ENCODE peak calls at places on chromosomes 16 and 17, in eight cellular contexts. F is HCT116, L is Panc1, S is GM23338, Z is upper lobe of left lung, V is GM12878, O is HepG2, E is K562. Y is an unnamed sample. For H3K4me1, the result is how much of the 10 kb centered on the place peaks cover.

GRCh38 chr17:50221500-50222480 is 20.4 kb upstream of the COL1A1 start:
- ATAC-seq in E (no peak), O (no peak), Z (peak), F (no peak), V (peak), S (no peak), L (no peak), Y (peak)

GRCh38 chr17:35148144-35148543 is 527 bp downstream of the UNC45B start:
- ATAC-seq in L (no peak), O (peak), Z (no peak), S (peak), F (no peak), V (no peak), E (no peak), Y (no peak)

GRCh38 chr17:76191891-76192290 is 48.4 kb downstream of the RNF157 start:
- ATAC-seq in O (no peak), L (no peak), Z (no peak), F (no peak), V (peak), S (no peak), E (no peak), Y (no peak)

GRCh38 chr17:64778367-64779290 is 116.5 kb upstream of the SMURF2 start:
- ATAC-seq in Z (no peak), S (peak), E (no peak), V (no peak), O (no peak), F (no peak), L (no peak), Y (no peak)

GRCh38 chr17:2016494-2016893 is 8.6 kb downstream of the RTN4RL1 start:
- ATAC-seq in Z (no peak), E (no peak), V (no peak), S (no peak), F (no peak), L (no peak), O (no peak), Y (no peak)

GRCh38 chr17:58390884-58391283 is 26.4 kb downstream of the RNF43 start:
- ATAC-seq in V (no peak), F (peak), E (no peak), S (no peak), Z (no peak), L (peak), O (peak), Y (no peak)

GRCh38 chr16:56729351-56729735 is 586 bp upstream of the NUP93 start:
- ATAC-seq in E (peak), S (no peak), Z (no peak), V (no peak), O (peak), L (peak), F (no peak), Y (peak)

GRCh38 chr16:30473231-30474061 is 904 bp downstream of the ITGAL start:
- ATAC-seq in F (no peak), L (peak), E (no peak), V (peak), S (peak), O (peak), Z (peak), Y (no peak)

GRCh38 chr17:27247071-27247957 is 46.6 kb upstream of the WSB1 start:
- ATAC-seq in F (no peak), Z (peak), E (no peak), O (peak), V (no peak), S (no peak), L (peak), Y (peak)

GRCh38 chr16:79469999-79470398 is 130.5 kb downstream of the MAF start:
- ATAC-seq in F (no peak), S (no peak), O (no peak), E (no peak), V (no peak), L (no peak), Z (peak), Y (peak)

GRCh38 chr16:79037429-79038373 is 562.8 kb downstream of the MAF start:
- ATAC-seq in F (no peak), V (no peak), Z (no peak), L (no peak), E (no peak), S (no peak), O (peak), Y (no peak)

GRCh38 chr17:49249292-49249794 is 18.8 kb upstream of the PHOSPHO1 start:
- ATAC-seq in L (peak), V (peak), O (no peak), E (peak), F (peak), S (no peak), Z (no peak), Y (no peak)

GRCh38 chr16:1637526-1637925 is 25.4 kb downstream of the CRAMP1 start:
- ATAC-seq in E (no peak), V (no peak), L (no peak), O (no peak), S (no peak), F (no peak), Z (no peak), Y (no peak)

GRCh38 chr16:54336805-54337204 is 50.2 kb upstream of the IRX3 start:
- ATAC-seq in F (no peak), V (no peak), S (no peak), L (no peak), Z (no peak), E (no peak), O (no peak), Y (no peak)

GRCh38 chr16:82226327-82226726 is 56.3 kb upstream of the MPHOSPH6 start:
- ATAC-seq in F (no peak), O (no peak), V (no peak), E (no peak), Z (no peak), L (no peak), S (no peak), Y (no peak)

GRCh38 chr16:4936991-4937781 is at the start of gene PPL:
- ATAC-seq in L (peak), O (peak), S (peak), Z (peak), E (peak), V (peak), F (peak), Y (peak)

GRCh38 chr17:58312824-58313223 is 15.8 kb downstream of the TSPOAP1 start:
- ATAC-seq in L (no peak), F (no peak), E (no peak), O (no peak), Z (no peak), V (no peak), S (no peak), Y (no peak)

GRCh38 chr16:88060524-88061219 is 109.4 kb downstream of the BANP start:
- ATAC-seq in E (peak), Z (no peak), S (no peak), F (peak), V (no peak), O (no peak), L (no peak), Y (no peak)
- TF ChIP-seq CTCF in E (peak), Z (no peak), S (peak), F (no peak), V (no peak), O (peak), L (peak), Y (no peak)

GRCh38 chr17:81101614-81102306 is 63.5 kb upstream of the PVALEF start:
- ATAC-seq in E (peak), Z (peak), L (peak), F (peak), O (peak), V (peak), S (peak), Y (peak)
- TF ChIP-seq POLR2AphosphoS5 in E (no peak), Z (peak), L (peak), F (peak), O (no peak), V (no peak), S (no peak), Y (no peak)

GRCh38 chr17:78337244-78338109 is 22.4 kb downstream of the SOCS3 start:
- ATAC-seq in L (no peak), S (no peak), O (no peak), F (no peak), V (peak), Z (peak), E (no peak), Y (no peak)
- H3K4me1 ChIP-seq in L (half or more), S (under half), O (under half), F (half or more), V (half or more), Z (under half), E (under half), Y (under half)

GRCh38 chr17:39975801-39976200 is 4.8 kb upstream of the PSMD3 start:
- ATAC-seq in E (no peak), V (no peak), Z (no peak), O (no peak), S (no peak), L (no peak), F (no peak), Y (no peak)

GRCh38 chr17:39972271-39972670 is 8.3 kb upstream of the PSMD3 start:
- ATAC-seq in V (no peak), F (no peak), S (no peak), O (no peak), L (no peak), E (peak), Z (no peak), Y (peak)

GRCh38 chr17:39973496-39973895 is 7.1 kb upstream of the PSMD3 start:
- ATAC-seq in O (no peak), E (no peak), V (no peak), L (no peak), S (no peak), F (no peak), Z (no peak), Y (no peak)

GRCh38 chr17:39971076-39971603 is 8.3 kb downstream of the GSDMA start:
- ATAC-seq in E (peak), V (no peak), S (no peak), F (no peak), L (no peak), Z (no peak), O (no peak), Y (no peak)

DNA sequence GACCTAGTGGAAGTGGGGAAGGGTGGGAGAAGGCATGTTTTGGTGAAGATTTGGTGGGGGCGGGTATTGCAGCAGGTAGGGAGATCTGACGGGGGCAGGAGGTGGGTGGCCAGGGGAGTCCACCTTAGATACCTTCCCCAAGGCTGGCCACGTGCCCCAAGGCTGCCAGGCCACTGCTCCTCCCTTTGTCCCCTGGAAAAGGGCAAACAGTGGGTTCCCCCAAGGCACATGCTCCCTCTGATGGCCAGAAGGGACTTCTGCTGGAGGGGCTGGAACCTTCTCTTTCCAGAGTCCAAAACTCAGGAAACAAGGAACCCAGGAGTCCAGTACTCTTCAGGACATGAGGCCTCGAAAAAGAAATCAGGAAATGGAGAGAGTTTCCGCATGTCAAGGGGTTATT is 6.2 kb upstream of the PSMD3 start:
- ATAC-seq in V (no peak), E (no peak), F (no peak), Z (no peak), L (no peak), O (peak), S (peak), Y (no peak)
- TF ChIP-seq CTCF in V (no peak), E (no peak), F (no peak), Z (no peak), L (no peak), O (peak), S (peak), Y (no peak)

DNA sequence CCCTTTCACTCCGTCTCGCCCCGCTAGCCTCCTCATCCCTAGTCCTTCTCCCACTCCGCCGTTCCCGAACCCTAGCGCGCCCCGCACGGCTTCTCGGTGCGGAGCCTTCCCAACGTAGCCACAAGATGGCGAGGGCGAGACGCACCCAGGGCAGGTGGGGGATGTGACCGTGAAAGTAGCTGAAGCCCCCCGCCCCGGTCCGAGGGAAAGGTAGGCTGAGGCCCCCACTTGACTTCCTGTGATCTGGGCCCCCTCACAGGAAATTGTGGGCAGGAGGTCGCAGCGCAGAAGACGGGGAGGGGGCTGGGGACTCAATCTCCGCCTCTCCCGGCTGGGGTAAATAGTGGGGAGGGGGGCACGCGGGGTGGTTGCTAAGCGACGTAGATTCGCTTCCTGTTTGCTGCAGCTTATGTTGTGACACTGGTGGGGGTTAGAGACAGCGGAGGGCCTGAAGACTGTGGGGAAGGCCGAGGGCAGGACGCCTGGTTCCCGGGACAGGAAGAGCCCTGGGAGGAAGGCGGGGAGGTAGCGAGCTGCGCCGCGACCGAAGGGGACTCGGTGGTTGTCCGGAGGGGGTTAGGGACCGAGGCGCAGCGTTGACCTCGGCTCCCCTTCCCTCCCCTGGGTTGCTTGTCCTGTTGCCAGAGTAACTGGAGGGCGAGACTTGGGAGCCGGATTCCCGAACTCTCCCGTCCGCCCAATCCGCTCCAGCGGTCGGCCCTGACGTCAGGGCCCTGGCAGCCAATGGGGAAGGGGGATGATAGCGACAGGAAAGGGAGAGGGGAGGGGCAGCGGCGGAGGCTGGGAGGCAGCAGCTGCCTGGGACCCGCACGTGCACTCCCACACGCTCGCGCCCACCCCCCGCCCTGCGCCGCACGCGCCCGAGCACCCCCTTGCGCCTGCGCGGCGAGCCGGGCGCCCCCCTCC is 1.1 kb downstream of the KDM6B start:
- ATAC-seq in Z (peak), V (peak), S (peak), L (peak), F (peak), O (peak), E (peak), Y (peak)
- TF ChIP-seq POLR2AphosphoS5 in Z (peak), V (no peak), S (peak), L (no peak), F (peak), O (peak), E (no peak), Y (peak)

DNA sequence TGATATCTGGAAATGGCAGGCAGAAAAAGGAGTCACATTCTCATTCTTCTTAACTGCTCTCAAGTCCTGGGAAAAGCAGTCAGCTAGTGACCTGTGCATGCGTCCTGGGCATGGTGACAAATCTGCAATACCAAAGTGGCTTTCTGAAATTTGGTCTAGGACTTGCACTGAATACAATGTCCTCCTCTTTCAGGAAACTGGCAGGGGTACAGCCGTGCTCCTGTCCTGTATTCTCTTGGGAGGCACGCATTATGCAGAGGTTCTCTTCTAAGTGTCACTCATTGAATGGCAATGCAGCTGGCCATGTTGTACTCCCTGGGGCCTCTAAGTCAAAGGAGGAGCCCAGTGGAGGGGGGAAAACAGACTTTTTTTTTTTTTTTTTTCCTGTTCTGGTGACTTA is 10.6 kb downstream of the PHF12 start:
- ATAC-seq in Z (no peak), L (no peak), F (no peak), S (peak), E (no peak), V (no peak), O (no peak), Y (no peak)
- H3K4me1 ChIP-seq in Z (half or more), L (half or more), F (under half), S (half or more), E (under half), V (under half), O (half or more), Y (under half)